ENCODE peak calls at places on chromosomes 11 and 22, in eight cellular contexts. I is mammary epithelial cell, H is NT2/D1, X is right cardiac atrium, S is PC-3, W is sigmoid colon, R is heart left ventricle, Z is A549. E is an unnamed sample.
A peak's percentile ranks its signal among the peaks of the same experiment; 100 is the strongest.

GRCh38 chr22:45087802-45088201 is 75.9 kb upstream of the NUP50 start:
- DNase-seq in I (no peak), H (no peak), X (no peak), S (no peak), W (no peak), R (no peak), Z (no peak), E (no peak)

GRCh38 chr11:129644326-129644725 is 171.3 kb upstream of the TMEM45B start:
- DNase-seq in I (peak; percentile 30), H (no peak), X (no peak), S (no peak), W (no peak), R (no peak), Z (no peak), E (no peak)

GRCh38 chr22:44997060-44997459 is 12.7 kb downstream of the PHF21B start:
- DNase-seq in I (no peak), H (no peak), X (no peak), S (no peak), W (no peak), R (no peak), Z (no peak), E (no peak)

GRCh38 chr22:17866127-17866526 is 91.9 kb upstream of the BID start:
- DNase-seq in I (no peak), H (no peak), X (peak; percentile 42), S (no peak), W (no peak), R (no peak), Z (no peak), E (no peak)

GRCh38 chr11:72238492-72239295 is 5.3 kb downstream of the PHOX2A start:
- DNase-seq in I (no peak), H (no peak), X (peak; percentile 66), S (no peak), W (peak; percentile 72), R (no peak), Z (no peak), E (no peak)

GRCh38 chr22:41732096-41732772 is 32.9 kb downstream of the MEI1 start:
- DNase-seq in I (no peak), H (no peak), X (no peak), S (no peak), W (no peak), R (no peak), Z (no peak), E (peak; percentile 57)

GRCh38 chr11:67299471-67300191 is 3.7 kb upstream of the SSH3 start:
- DNase-seq in I (no peak), H (no peak), X (no peak), S (no peak), W (peak; percentile 62), R (peak; percentile 20), Z (no peak), E (no peak)

GRCh38 chr11:134120143-134120850 is 51.4 kb downstream of the JAM3 start:
- DNase-seq in I (peak; percentile 85), H (no peak), X (peak; percentile 77), S (no peak), W (peak; percentile 91), R (peak; percentile 80), Z (no peak), E (no peak)

GRCh38 chr22:19669570-19669969 is 44.7 kb upstream of the SEPTIN5 start:
- DNase-seq in I (no peak), H (no peak), X (no peak), S (no peak), W (no peak), R (peak; percentile 63), Z (no peak), E (no peak)

DNA sequence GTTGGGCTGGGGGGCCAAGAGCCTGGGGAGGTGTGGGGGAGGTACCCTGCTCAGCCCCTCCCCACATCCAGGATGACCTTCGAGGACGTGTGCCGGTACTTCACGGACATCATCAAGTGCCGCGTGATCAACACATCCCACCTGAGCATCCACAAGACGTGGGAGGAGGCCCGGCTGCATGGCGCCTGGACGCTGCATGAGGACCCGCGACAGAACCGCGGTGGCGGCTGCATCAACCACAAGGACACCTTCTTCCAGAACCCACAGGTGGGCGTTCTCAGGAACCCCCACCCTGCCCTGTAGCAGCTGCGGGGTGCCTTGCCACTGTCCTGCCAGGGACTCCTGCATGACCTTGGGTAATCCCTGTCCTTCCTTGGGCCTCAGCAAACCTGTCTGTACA is 10.0 kb upstream of the MYO7A start:
- DNase-seq in I (no peak), H (no peak), X (peak; percentile 52), S (no peak), W (no peak), R (no peak), Z (no peak), E (no peak)
- H3K4me1 ChIP-seq in I (no peaks in the 10 kb centered on the region), H (peaks cover 2% of the 10 kb centered on the region), X (no peaks in the 10 kb centered on the region), S (no peaks in the 10 kb centered on the region), W (no peaks in the 10 kb centered on the region), R (no peaks in the 10 kb centered on the region), Z (peaks cover 2% of the 10 kb centered on the region), E (no peaks in the 10 kb centered on the region)

DNA sequence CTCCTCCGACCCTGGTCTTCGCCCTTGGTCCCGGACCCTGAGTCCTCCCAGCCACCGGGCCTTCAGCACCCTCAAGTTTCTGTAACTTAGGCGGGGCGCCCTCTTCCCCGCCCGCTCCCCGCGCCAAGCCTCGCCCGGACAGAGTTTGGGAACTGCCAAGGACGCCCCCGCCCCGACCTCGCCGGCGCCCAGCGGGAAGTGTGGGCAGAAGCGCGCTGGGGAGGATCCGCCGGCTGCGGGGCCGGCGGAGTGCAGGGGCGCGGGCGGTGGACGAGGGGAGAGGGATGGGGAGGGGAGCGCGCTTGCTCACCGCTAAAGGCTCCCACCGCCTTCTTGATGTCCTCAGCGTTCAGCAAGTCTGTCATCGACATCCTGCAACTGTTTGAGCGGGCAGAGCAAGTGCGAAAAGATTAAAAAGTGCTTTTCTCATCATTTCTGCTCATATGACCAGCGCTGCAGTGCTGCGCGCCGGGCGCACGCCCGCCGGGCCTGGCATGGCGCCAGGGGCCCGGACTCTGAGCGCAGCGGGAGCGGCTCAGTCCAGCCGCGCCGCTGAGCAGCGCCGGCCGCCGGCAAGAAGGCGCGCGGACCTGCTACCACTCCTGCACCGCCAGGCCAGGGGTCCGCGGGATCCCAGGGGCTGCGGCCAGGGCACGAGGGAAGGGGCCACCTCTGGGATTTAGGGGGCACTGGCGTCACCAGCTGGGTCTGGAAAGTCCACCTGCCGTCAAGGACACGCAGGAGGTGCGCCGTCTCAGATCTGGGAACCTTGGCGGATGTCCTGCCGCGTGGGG is at the start of gene PVALB:
- DNase-seq in I (peak; percentile 19), H (no peak), X (peak; percentile 74), S (peak; percentile 29), W (no peak), R (no peak), Z (peak; percentile 23), E (no peak)
- H3K4me3 ChIP-seq in I (no peak within 1 kb of the TSS), H (peak within 1 kb of the TSS; percentile 42), X (peak within 1 kb of the TSS; percentile 39), S (peak within 1 kb of the TSS; percentile 42), W (no peak within 1 kb of the TSS), R (peak within 1 kb of the TSS; percentile 41), Z (peak within 1 kb of the TSS; percentile 46), E (no peak within 1 kb of the TSS)

DNA sequence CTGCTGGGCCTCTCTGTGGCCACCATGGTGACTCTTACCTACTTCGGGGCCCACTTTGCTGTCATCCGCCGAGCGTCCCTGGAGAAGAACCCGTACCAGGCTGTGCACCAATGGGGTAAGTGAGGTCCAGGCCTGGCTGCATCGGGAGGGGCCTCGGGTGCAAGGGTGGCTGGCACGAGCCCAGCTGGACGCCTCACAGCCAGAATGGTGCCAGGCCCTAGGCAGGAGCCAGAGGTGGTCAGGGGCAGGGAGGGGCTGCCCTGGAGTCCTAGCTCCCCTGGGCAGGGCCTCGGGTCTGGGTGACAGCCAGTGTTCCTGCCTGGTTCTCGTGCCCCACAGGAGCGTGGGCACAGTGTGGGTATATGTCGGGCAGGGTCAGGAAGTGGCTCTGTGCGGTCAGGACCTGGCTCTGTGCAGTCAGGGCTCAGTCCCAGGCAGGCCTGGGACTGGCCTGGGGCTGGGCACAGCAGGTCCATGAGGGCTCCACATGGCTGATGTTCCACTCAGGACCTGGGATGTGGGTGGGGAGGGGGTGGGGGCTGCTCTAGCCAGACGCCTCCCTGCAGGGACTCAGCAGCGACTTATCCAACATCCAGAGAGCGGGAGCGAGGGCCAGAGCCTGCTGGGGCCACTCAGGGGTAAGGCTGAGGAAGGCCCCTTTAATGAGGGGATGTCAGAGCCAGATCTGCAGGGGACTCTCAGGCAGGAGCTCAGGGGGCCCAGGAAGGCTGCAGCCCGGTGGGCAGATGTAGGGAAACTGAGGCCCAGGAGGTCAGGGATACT is 1.2 kb downstream of the TSPAN32 start:
- DNase-seq in I (no peak), H (no peak), X (peak; percentile 90), S (no peak), W (peak; percentile 76), R (peak; percentile 91), Z (no peak), E (no peak)
- H3K4me1 ChIP-seq in I (no peaks in the 10 kb centered on the region), H (peaks cover 18% of the 10 kb centered on the region), X (peaks cover 11% of the 10 kb centered on the region), S (no peaks in the 10 kb centered on the region), W (peaks cover 57% of the 10 kb centered on the region), R (peaks cover 60% of the 10 kb centered on the region), Z (no peaks in the 10 kb centered on the region), E (no peaks in the 10 kb centered on the region)

GRCh38 chr11:62577046-62577708 is 3.5 kb upstream of the EEF1G start:
- DNase-seq in I (no peak), H (no peak), X (no peak), S (no peak), W (no peak), R (peak; percentile 78), Z (no peak), E (no peak)

GRCh38 chr11:62575837-62576236 is 2.1 kb upstream of the EEF1G start:
- DNase-seq in I (no peak), H (no peak), X (no peak), S (no peak), W (no peak), R (no peak), Z (no peak), E (no peak)

GRCh38 chr11:62574363-62575057 is 819 bp upstream of the EEF1G start:
- DNase-seq in I (no peak), H (no peak), X (peak; percentile 76), S (peak; percentile 29), W (no peak), R (peak; percentile 59), Z (no peak), E (peak; percentile 63)

GRCh38 chr11:62573592-62574362 is at the start of gene EEF1G:
- DNase-seq in I (peak; percentile 100), H (peak; percentile 100), X (peak; percentile 99), S (peak; percentile 100), W (peak; percentile 99), R (peak; percentile 99), Z (peak; percentile 99), E (peak; percentile 100)

DNA sequence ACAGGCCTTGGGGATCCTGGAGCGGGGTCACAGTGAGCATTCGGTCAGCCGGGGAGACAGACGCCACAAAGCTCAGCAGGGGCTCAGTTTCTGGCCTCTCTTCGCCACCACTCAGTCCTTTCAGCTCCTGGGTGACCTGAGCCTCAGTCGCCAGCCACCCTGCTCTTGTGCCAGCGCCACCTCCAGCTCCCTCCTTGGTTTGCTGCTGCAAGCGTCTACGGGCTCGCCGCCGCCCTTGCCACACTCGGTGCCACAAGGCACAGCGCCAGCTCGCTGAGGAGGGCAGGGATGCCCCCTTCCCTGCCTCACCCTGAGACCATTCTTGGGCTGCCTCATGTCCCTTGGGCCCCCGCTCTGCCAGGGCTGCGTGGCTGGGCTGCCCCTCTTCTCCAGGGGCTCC is 1.5 kb upstream of the EEF1G start:
- DNase-seq in I (no peak), H (no peak), X (no peak), S (no peak), W (no peak), R (no peak), Z (no peak), E (no peak)
- H3K4me3 ChIP-seq in I (no peak overlapping the region), H (peak overlapping the region; percentile 86), X (no peak overlapping the region), S (peak overlapping the region; percentile 94), W (no peak overlapping the region), R (peak overlapping the region; percentile 88), Z (no peak overlapping the region), E (peak overlapping the region; percentile 67)